ENCODE peak calls at places on chromosomes 7 and 10, in ten cellular contexts. One of them, this sample, is unnamed.

GRCh38 chr7:115600196-115600595 is 430.4 kb downstream of the TFEC start:
- DNase-seq in dorsolateral prefrontal cortex: no peak
- DNase-seq in prostate gland: no peak
- DNase-seq in endothelial cell: no peak
- DNase-seq in cardiac fibroblast: no peak
- DNase-seq in HCT116: no peak
- DNase-seq in Calu3: no peak
- DNase-seq in GM20000: no peak
- DNase-seq in fibroblast of lung: peak
- DNase-seq in MCF 10A: no peak
- DNase-seq in this sample: no peak

GRCh38 chr10:74926791-74927585 is 100.6 kb downstream of the KAT6B start:
- DNase-seq in HCT116: no peak
- DNase-seq in prostate gland: no peak
- DNase-seq in Calu3: peak
- DNase-seq in MCF 10A: no peak
- DNase-seq in cardiac fibroblast: no peak
- DNase-seq in GM20000: no peak
- DNase-seq in fibroblast of lung: no peak
- DNase-seq in endothelial cell: no peak
- DNase-seq in dorsolateral prefrontal cortex: no peak
- DNase-seq in this sample: no peak

GRCh38 chr7:131548371-131548770 is 8.1 kb downstream of the PODXL start:
- DNase-seq in MCF 10A: no peak
- DNase-seq in GM20000: no peak
- DNase-seq in dorsolateral prefrontal cortex: no peak
- DNase-seq in prostate gland: no peak
- DNase-seq in Calu3: no peak
- DNase-seq in fibroblast of lung: no peak
- DNase-seq in HCT116: no peak
- DNase-seq in endothelial cell: no peak
- DNase-seq in cardiac fibroblast: no peak
- DNase-seq in this sample: no peak

GRCh38 chr10:85787393-85787792 is 579.2 kb downstream of the GRID1 start:
- DNase-seq in MCF 10A: no peak
- DNase-seq in endothelial cell: no peak
- DNase-seq in cardiac fibroblast: no peak
- DNase-seq in GM20000: no peak
- DNase-seq in fibroblast of lung: no peak
- DNase-seq in dorsolateral prefrontal cortex: no peak
- DNase-seq in HCT116: no peak
- DNase-seq in Calu3: no peak
- DNase-seq in prostate gland: no peak
- DNase-seq in this sample: no peak

GRCh38 chr7:48244902-48245301 is 73.6 kb downstream of the ABCA13 start:
- DNase-seq in fibroblast of lung: peak
- DNase-seq in endothelial cell: no peak
- DNase-seq in cardiac fibroblast: peak
- DNase-seq in dorsolateral prefrontal cortex: no peak
- DNase-seq in GM20000: no peak
- DNase-seq in HCT116: no peak
- DNase-seq in prostate gland: no peak
- DNase-seq in MCF 10A: no peak
- DNase-seq in Calu3: peak
- DNase-seq in this sample: no peak

GRCh38 chr10:124265776-124266467 is 152.8 kb downstream of the OAT start:
- DNase-seq in HCT116: no peak
- DNase-seq in Calu3: no peak
- DNase-seq in prostate gland: no peak
- DNase-seq in endothelial cell: no peak
- DNase-seq in fibroblast of lung: no peak
- DNase-seq in cardiac fibroblast: no peak
- DNase-seq in GM20000: no peak
- DNase-seq in MCF 10A: no peak
- DNase-seq in dorsolateral prefrontal cortex: no peak
- DNase-seq in this sample: no peak

GRCh38 chr10:69101451-69102095 is 13.7 kb downstream of the SRGN start:
- DNase-seq in GM20000: no peak
- DNase-seq in MCF 10A: peak
- DNase-seq in cardiac fibroblast: peak
- DNase-seq in HCT116: no peak
- DNase-seq in endothelial cell: no peak
- DNase-seq in fibroblast of lung: peak
- DNase-seq in dorsolateral prefrontal cortex: no peak
- DNase-seq in Calu3: no peak
- DNase-seq in prostate gland: no peak
- DNase-seq in this sample: no peak

GRCh38 chr7:121547341-121548092 is 151.4 kb upstream of the FAM3C start:
- DNase-seq in HCT116: peak
- DNase-seq in endothelial cell: no peak
- DNase-seq in prostate gland: no peak
- DNase-seq in MCF 10A: peak
- DNase-seq in Calu3: no peak
- DNase-seq in fibroblast of lung: peak
- DNase-seq in dorsolateral prefrontal cortex: no peak
- DNase-seq in cardiac fibroblast: peak
- DNase-seq in GM20000: peak
- DNase-seq in this sample: no peak

GRCh38 chr7:47303695-47304453 is 278.0 kb downstream of the TNS3 start:
- DNase-seq in fibroblast of lung: no peak
- DNase-seq in Calu3: no peak
- DNase-seq in prostate gland: no peak
- DNase-seq in GM20000: no peak
- DNase-seq in MCF 10A: no peak
- DNase-seq in HCT116: no peak
- DNase-seq in cardiac fibroblast: no peak
- DNase-seq in endothelial cell: no peak
- DNase-seq in dorsolateral prefrontal cortex: no peak
- DNase-seq in this sample: no peak

GRCh38 chr7:18116661-18117060 is 89.0 kb upstream of the PRPS1L1 start:
- DNase-seq in Calu3: no peak
- DNase-seq in endothelial cell: no peak
- DNase-seq in GM20000: no peak
- DNase-seq in prostate gland: no peak
- DNase-seq in cardiac fibroblast: no peak
- DNase-seq in dorsolateral prefrontal cortex: no peak
- DNase-seq in HCT116: no peak
- DNase-seq in fibroblast of lung: peak
- DNase-seq in MCF 10A: no peak
- DNase-seq in this sample: no peak

GRCh38 chr7:23012797-23013714 is 874 bp downstream of the HYCC1 start:
- DNase-seq in prostate gland: peak
- DNase-seq in HCT116: no peak
- DNase-seq in GM20000: no peak
- DNase-seq in Calu3: peak
- DNase-seq in MCF 10A: peak
- DNase-seq in dorsolateral prefrontal cortex: peak
- DNase-seq in cardiac fibroblast: peak
- DNase-seq in endothelial cell: peak
- DNase-seq in fibroblast of lung: peak
- DNase-seq in this sample: no peak

GRCh38 chr10:134205-134742 is 981 bp upstream of the ZMYND11 start:
- DNase-seq in Calu3: no peak
- DNase-seq in prostate gland: peak
- DNase-seq in HCT116: no peak
- DNase-seq in GM20000: no peak
- DNase-seq in MCF 10A: peak
- DNase-seq in cardiac fibroblast: no peak
- DNase-seq in dorsolateral prefrontal cortex: no peak
- DNase-seq in fibroblast of lung: peak
- DNase-seq in endothelial cell: no peak
- DNase-seq in this sample: no peak

GRCh38 chr10:109022417-109023049 is 900.8 kb downstream of the XPNPEP1 start:
- DNase-seq in fibroblast of lung: no peak
- DNase-seq in dorsolateral prefrontal cortex: no peak
- DNase-seq in GM20000: no peak
- DNase-seq in MCF 10A: no peak
- DNase-seq in cardiac fibroblast: no peak
- DNase-seq in Calu3: no peak
- DNase-seq in endothelial cell: no peak
- DNase-seq in HCT116: no peak
- DNase-seq in prostate gland: no peak
- DNase-seq in this sample: no peak

GRCh38 chr10:109018892-109019507 is 904.3 kb downstream of the XPNPEP1 start:
- DNase-seq in dorsolateral prefrontal cortex: no peak
- DNase-seq in MCF 10A: peak
- DNase-seq in prostate gland: no peak
- DNase-seq in GM20000: no peak
- DNase-seq in fibroblast of lung: no peak
- DNase-seq in endothelial cell: no peak
- DNase-seq in HCT116: no peak
- DNase-seq in Calu3: no peak
- DNase-seq in cardiac fibroblast: peak
- DNase-seq in this sample: no peak
- TF ChIP-seq CTCF in dorsolateral prefrontal cortex: peak
- TF ChIP-seq CTCF in MCF 10A: peak
- TF ChIP-seq CTCF in prostate gland: no peak
- TF ChIP-seq CTCF in GM20000: no peak
- TF ChIP-seq CTCF in fibroblast of lung: no peak
- TF ChIP-seq CTCF in endothelial cell: no peak
- TF ChIP-seq CTCF in HCT116: no peak
- TF ChIP-seq CTCF in Calu3: no peak
- TF ChIP-seq CTCF in cardiac fibroblast: no peak
- TF ChIP-seq CTCF in this sample: no peak

GRCh38 chr7:159051916-159052315 is 92.8 kb downstream of the VIPR2 start:
- DNase-seq in fibroblast of lung: no peak
- DNase-seq in Calu3: no peak
- DNase-seq in prostate gland: no peak
- DNase-seq in dorsolateral prefrontal cortex: no peak
- DNase-seq in MCF 10A: no peak
- DNase-seq in HCT116: no peak
- DNase-seq in cardiac fibroblast: no peak
- DNase-seq in endothelial cell: no peak
- DNase-seq in GM20000: no peak
- DNase-seq in this sample: no peak

GRCh38 chr7:159048656-159049055 is 96.0 kb downstream of the VIPR2 start:
- DNase-seq in endothelial cell: no peak
- DNase-seq in GM20000: no peak
- DNase-seq in fibroblast of lung: no peak
- DNase-seq in dorsolateral prefrontal cortex: no peak
- DNase-seq in prostate gland: peak
- DNase-seq in cardiac fibroblast: no peak
- DNase-seq in Calu3: no peak
- DNase-seq in HCT116: no peak
- DNase-seq in MCF 10A: no peak
- DNase-seq in this sample: no peak

GRCh38 chr7:159047536-159047935 is 97.1 kb downstream of the VIPR2 start:
- DNase-seq in Calu3: no peak
- DNase-seq in cardiac fibroblast: no peak
- DNase-seq in prostate gland: no peak
- DNase-seq in MCF 10A: peak
- DNase-seq in GM20000: no peak
- DNase-seq in HCT116: no peak
- DNase-seq in endothelial cell: no peak
- DNase-seq in fibroblast of lung: no peak
- DNase-seq in dorsolateral prefrontal cortex: no peak
- DNase-seq in this sample: no peak

GRCh38 chr7:159050703-159051102 is 94.0 kb downstream of the VIPR2 start:
- DNase-seq in cardiac fibroblast: no peak
- DNase-seq in fibroblast of lung: no peak
- DNase-seq in HCT116: no peak
- DNase-seq in MCF 10A: no peak
- DNase-seq in prostate gland: no peak
- DNase-seq in dorsolateral prefrontal cortex: no peak
- DNase-seq in endothelial cell: no peak
- DNase-seq in Calu3: no peak
- DNase-seq in GM20000: no peak
- DNase-seq in this sample: no peak

GRCh38 chr7:159049266-159050025 is 95.2 kb downstream of the VIPR2 start:
- DNase-seq in dorsolateral prefrontal cortex: no peak
- DNase-seq in cardiac fibroblast: no peak
- DNase-seq in GM20000: no peak
- DNase-seq in prostate gland: peak
- DNase-seq in Calu3: no peak
- DNase-seq in endothelial cell: no peak
- DNase-seq in fibroblast of lung: no peak
- DNase-seq in HCT116: no peak
- DNase-seq in MCF 10A: no peak
- DNase-seq in this sample: no peak
- TF ChIP-seq CTCF in dorsolateral prefrontal cortex: no peak
- TF ChIP-seq CTCF in cardiac fibroblast: no peak
- TF ChIP-seq CTCF in GM20000: no peak
- TF ChIP-seq CTCF in prostate gland: no peak
- TF ChIP-seq CTCF in Calu3: no peak
- TF ChIP-seq CTCF in endothelial cell: no peak
- TF ChIP-seq CTCF in fibroblast of lung: no peak
- TF ChIP-seq CTCF in HCT116: no peak
- TF ChIP-seq CTCF in MCF 10A: no peak
- TF ChIP-seq CTCF in this sample: no peak

DNA sequence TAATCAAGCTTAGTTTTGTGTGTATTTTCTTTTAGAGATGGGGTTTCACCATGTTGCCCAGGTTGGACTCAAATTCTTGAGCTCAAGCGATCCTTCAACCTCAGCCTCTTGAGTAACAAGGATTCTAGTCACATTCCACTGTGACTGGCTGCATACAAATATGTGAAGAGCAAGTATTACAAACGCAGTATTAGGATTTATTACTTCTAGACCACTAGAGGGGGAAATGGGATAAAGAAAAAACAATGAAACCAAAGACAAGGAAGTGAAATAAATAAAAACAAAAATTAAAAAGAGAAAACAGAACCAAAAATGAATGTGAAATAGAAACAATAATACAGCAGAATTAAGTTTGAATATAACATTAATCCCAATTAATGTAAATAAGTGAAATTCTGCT is 308.7 kb downstream of the ANKRD30A start:
- DNase-seq in GM20000: no peak
- DNase-seq in endothelial cell: no peak
- DNase-seq in Calu3: no peak
- DNase-seq in prostate gland: no peak
- DNase-seq in cardiac fibroblast: peak
- DNase-seq in fibroblast of lung: no peak
- DNase-seq in dorsolateral prefrontal cortex: no peak
- DNase-seq in MCF 10A: no peak
- DNase-seq in HCT116: no peak
- DNase-seq in this sample: no peak
- TF ChIP-seq CTCF in GM20000: no peak
- TF ChIP-seq CTCF in endothelial cell: no peak
- TF ChIP-seq CTCF in Calu3: no peak
- TF ChIP-seq CTCF in prostate gland: no peak
- TF ChIP-seq CTCF in cardiac fibroblast: no peak
- TF ChIP-seq CTCF in fibroblast of lung: no peak
- TF ChIP-seq CTCF in dorsolateral prefrontal cortex: no peak
- TF ChIP-seq CTCF in MCF 10A: peak
- TF ChIP-seq CTCF in HCT116: no peak
- TF ChIP-seq CTCF in this sample: no peak

GRCh38 chr7:86025807-86026206 is 617.9 kb upstream of the GRM3 start:
- DNase-seq in dorsolateral prefrontal cortex: no peak
- DNase-seq in GM20000: no peak
- DNase-seq in endothelial cell: no peak
- DNase-seq in HCT116: no peak
- DNase-seq in cardiac fibroblast: no peak
- DNase-seq in Calu3: no peak
- DNase-seq in fibroblast of lung: no peak
- DNase-seq in MCF 10A: no peak
- DNase-seq in prostate gland: no peak
- DNase-seq in this sample: no peak
- TF ChIP-seq CTCF in dorsolateral prefrontal cortex: no peak
- TF ChIP-seq CTCF in GM20000: no peak
- TF ChIP-seq CTCF in endothelial cell: no peak
- TF ChIP-seq CTCF in HCT116: no peak
- TF ChIP-seq CTCF in cardiac fibroblast: no peak
- TF ChIP-seq CTCF in Calu3: no peak
- TF ChIP-seq CTCF in fibroblast of lung: no peak
- TF ChIP-seq CTCF in MCF 10A: no peak
- TF ChIP-seq CTCF in prostate gland: no peak
- TF ChIP-seq CTCF in this sample: no peak

GRCh38 chr7:31061185-31061584 is 9.1 kb downstream of the ADCYAP1R1 start:
- DNase-seq in cardiac fibroblast: no peak
- DNase-seq in endothelial cell: no peak
- DNase-seq in fibroblast of lung: no peak
- DNase-seq in dorsolateral prefrontal cortex: no peak
- DNase-seq in HCT116: no peak
- DNase-seq in Calu3: peak
- DNase-seq in MCF 10A: no peak
- DNase-seq in prostate gland: no peak
- DNase-seq in GM20000: no peak
- DNase-seq in this sample: no peak
- TF ChIP-seq CTCF in cardiac fibroblast: peak
- TF ChIP-seq CTCF in endothelial cell: no peak
- TF ChIP-seq CTCF in fibroblast of lung: no peak
- TF ChIP-seq CTCF in dorsolateral prefrontal cortex: no peak
- TF ChIP-seq CTCF in HCT116: peak
- TF ChIP-seq CTCF in Calu3: peak
- TF ChIP-seq CTCF in MCF 10A: no peak
- TF ChIP-seq CTCF in prostate gland: no peak
- TF ChIP-seq CTCF in GM20000: no peak
- TF ChIP-seq CTCF in this sample: no peak